ENCODE peak calls at places on chromosomes 6 and 20, in six cellular contexts. One of them, this sample, is unnamed.

GRCh38 chr20:34637245-34638185 is 39.4 kb downstream of the PIGU start:
- DNase-seq in right atrium auricular region: peak; percentile 70
- DNase-seq in AG04450: peak; percentile 52
- DNase-seq in fibroblast of pulmonary artery: peak; percentile 91
- DNase-seq in mesothelial cell of epicardium: no peak
- DNase-seq in heart left ventricle: no peak
- DNase-seq in this sample: no peak

GRCh38 chr6:11333292-11333849 is 100.9 kb upstream of the NEDD9 start:
- DNase-seq in right atrium auricular region: no peak
- DNase-seq in heart left ventricle: no peak
- DNase-seq in mesothelial cell of epicardium: no peak
- DNase-seq in AG04450: no peak
- DNase-seq in fibroblast of pulmonary artery: no peak
- DNase-seq in this sample: no peak

GRCh38 chr6:83600531-83600930 is 88.2 kb downstream of the PRSS35 start:
- DNase-seq in mesothelial cell of epicardium: no peak
- DNase-seq in AG04450: no peak
- DNase-seq in heart left ventricle: no peak
- DNase-seq in right atrium auricular region: no peak
- DNase-seq in fibroblast of pulmonary artery: no peak
- DNase-seq in this sample: no peak

GRCh38 chr6:163731215-163732013 is 316.9 kb downstream of the QKI start:
- DNase-seq in AG04450: no peak
- DNase-seq in heart left ventricle: no peak
- DNase-seq in right atrium auricular region: no peak
- DNase-seq in fibroblast of pulmonary artery: no peak
- DNase-seq in mesothelial cell of epicardium: no peak
- DNase-seq in this sample: no peak

GRCh38 chr6:108630050-108630714 is 69.5 kb downstream of the FOXO3 start:
- DNase-seq in heart left ventricle: no peak
- DNase-seq in mesothelial cell of epicardium: no peak
- DNase-seq in AG04450: no peak
- DNase-seq in right atrium auricular region: no peak
- DNase-seq in fibroblast of pulmonary artery: no peak
- DNase-seq in this sample: no peak

GRCh38 chr6:96742702-96743101 is 94.6 kb downstream of the GPR63 start:
- DNase-seq in mesothelial cell of epicardium: no peak
- DNase-seq in fibroblast of pulmonary artery: no peak
- DNase-seq in heart left ventricle: no peak
- DNase-seq in AG04450: no peak
- DNase-seq in right atrium auricular region: no peak
- DNase-seq in this sample: no peak

GRCh38 chr6:86474081-86474480 is 463.2 kb upstream of the HTR1E start:
- DNase-seq in fibroblast of pulmonary artery: no peak
- DNase-seq in right atrium auricular region: no peak
- DNase-seq in mesothelial cell of epicardium: no peak
- DNase-seq in AG04450: no peak
- DNase-seq in heart left ventricle: no peak
- DNase-seq in this sample: no peak

GRCh38 chr6:7195330-7196018 is 87.7 kb downstream of the RREB1 start:
- DNase-seq in mesothelial cell of epicardium: no peak
- DNase-seq in heart left ventricle: no peak
- DNase-seq in fibroblast of pulmonary artery: no peak
- DNase-seq in AG04450: no peak
- DNase-seq in right atrium auricular region: no peak
- DNase-seq in this sample: no peak

GRCh38 chr20:6265204-6265904 is 142.5 kb upstream of the FERMT1 start:
- DNase-seq in heart left ventricle: no peak
- DNase-seq in mesothelial cell of epicardium: no peak
- DNase-seq in AG04450: peak; percentile 38
- DNase-seq in right atrium auricular region: no peak
- DNase-seq in fibroblast of pulmonary artery: peak; percentile 86
- DNase-seq in this sample: no peak

GRCh38 chr20:41183831-41184230 is 46.5 kb downstream of the PLCG1 start:
- DNase-seq in right atrium auricular region: peak; percentile 34
- DNase-seq in fibroblast of pulmonary artery: no peak
- DNase-seq in mesothelial cell of epicardium: no peak
- DNase-seq in heart left ventricle: no peak
- DNase-seq in AG04450: no peak
- DNase-seq in this sample: no peak

GRCh38 chr20:33419140-33419974 is 18.0 kb upstream of the CDK5RAP1 start:
- DNase-seq in heart left ventricle: peak; percentile 82
- DNase-seq in fibroblast of pulmonary artery: peak; percentile 74
- DNase-seq in right atrium auricular region: peak; percentile 87
- DNase-seq in mesothelial cell of epicardium: no peak
- DNase-seq in AG04450: no peak
- DNase-seq in this sample: no peak

GRCh38 chr20:62872184-62872862 is 10.7 kb upstream of the TCFL5 start:
- DNase-seq in right atrium auricular region: no peak
- DNase-seq in fibroblast of pulmonary artery: no peak
- DNase-seq in AG04450: no peak
- DNase-seq in mesothelial cell of epicardium: no peak
- DNase-seq in heart left ventricle: no peak
- DNase-seq in this sample: no peak

GRCh38 chr6:169101981-169102380 is 151.7 kb downstream of the THBS2 start:
- DNase-seq in right atrium auricular region: no peak
- DNase-seq in heart left ventricle: no peak
- DNase-seq in mesothelial cell of epicardium: no peak
- DNase-seq in AG04450: no peak
- DNase-seq in fibroblast of pulmonary artery: no peak
- DNase-seq in this sample: no peak

GRCh38 chr20:60138263-60139127 is 180.3 kb downstream of the CDH26 start:
- DNase-seq in mesothelial cell of epicardium: no peak
- DNase-seq in heart left ventricle: peak; percentile 74
- DNase-seq in AG04450: no peak
- DNase-seq in right atrium auricular region: no peak
- DNase-seq in fibroblast of pulmonary artery: peak; percentile 13
- DNase-seq in this sample: no peak

GRCh38 chr6:126937426-126937825 is 181.0 kb upstream of the RSPO3 start:
- DNase-seq in fibroblast of pulmonary artery: peak; percentile 9
- DNase-seq in heart left ventricle: no peak
- DNase-seq in right atrium auricular region: no peak
- DNase-seq in AG04450: no peak
- DNase-seq in mesothelial cell of epicardium: no peak
- DNase-seq in this sample: no peak

GRCh38 chr20:47969426-47969825 is 184.1 kb upstream of the SULF2 start:
- DNase-seq in mesothelial cell of epicardium: no peak
- DNase-seq in heart left ventricle: no peak
- DNase-seq in AG04450: no peak
- DNase-seq in right atrium auricular region: no peak
- DNase-seq in fibroblast of pulmonary artery: no peak
- DNase-seq in this sample: no peak

GRCh38 chr6:133995758-133996157 is 42.7 kb downstream of the TBPL1 start:
- DNase-seq in mesothelial cell of epicardium: no peak
- DNase-seq in heart left ventricle: no peak
- DNase-seq in AG04450: no peak
- DNase-seq in right atrium auricular region: no peak
- DNase-seq in fibroblast of pulmonary artery: no peak
- DNase-seq in this sample: no peak

GRCh38 chr20:57104113-57104512 is 162.3 kb downstream of the BMP7 start:
- DNase-seq in mesothelial cell of epicardium: no peak
- DNase-seq in fibroblast of pulmonary artery: no peak
- DNase-seq in right atrium auricular region: no peak
- DNase-seq in AG04450: no peak
- DNase-seq in heart left ventricle: no peak
- DNase-seq in this sample: no peak

GRCh38 chr6:123812621-123813020 is 9.0 kb downstream of the NKAIN2 start:
- DNase-seq in mesothelial cell of epicardium: no peak
- DNase-seq in right atrium auricular region: no peak
- DNase-seq in AG04450: no peak
- DNase-seq in fibroblast of pulmonary artery: no peak
- DNase-seq in heart left ventricle: no peak
- DNase-seq in this sample: no peak

GRCh38 chr6:119035459-119035858 is 43.0 kb downstream of the FAM184A start:
- DNase-seq in heart left ventricle: no peak
- DNase-seq in fibroblast of pulmonary artery: no peak
- DNase-seq in right atrium auricular region: no peak
- DNase-seq in AG04450: no peak
- DNase-seq in mesothelial cell of epicardium: no peak
- DNase-seq in this sample: no peak

GRCh38 chr6:73579851-73580246 is 59.0 kb upstream of the EEF1A1 start:
- DNase-seq in right atrium auricular region: no peak
- DNase-seq in fibroblast of pulmonary artery: peak; percentile 93
- DNase-seq in AG04450: peak; percentile 76
- DNase-seq in mesothelial cell of epicardium: no peak
- DNase-seq in heart left ventricle: no peak
- DNase-seq in this sample: no peak

GRCh38 chr6:85436939-85437495 is 12.9 kb upstream of the NT5E start:
- DNase-seq in right atrium auricular region: no peak
- DNase-seq in mesothelial cell of epicardium: no peak
- DNase-seq in heart left ventricle: no peak
- DNase-seq in fibroblast of pulmonary artery: no peak
- DNase-seq in AG04450: no peak
- DNase-seq in this sample: no peak

GRCh38 chr6:79170915-79171314 is 63.6 kb downstream of the HMGN3 start:
- DNase-seq in fibroblast of pulmonary artery: peak; percentile 79
- DNase-seq in right atrium auricular region: no peak
- DNase-seq in heart left ventricle: no peak
- DNase-seq in mesothelial cell of epicardium: no peak
- DNase-seq in AG04450: no peak
- DNase-seq in this sample: no peak

GRCh38 chr6:156379946-156380707 is 397.1 kb upstream of the ARID1B start:
- DNase-seq in fibroblast of pulmonary artery: peak; percentile 16
- DNase-seq in AG04450: peak; percentile 13
- DNase-seq in mesothelial cell of epicardium: no peak
- DNase-seq in heart left ventricle: no peak
- DNase-seq in right atrium auricular region: no peak
- DNase-seq in this sample: no peak
- TF ChIP-seq CTCF in fibroblast of pulmonary artery: no peak
- TF ChIP-seq CTCF in AG04450: peak; percentile 20
- TF ChIP-seq CTCF in mesothelial cell of epicardium: no peak
- TF ChIP-seq CTCF in heart left ventricle: no peak
- TF ChIP-seq CTCF in right atrium auricular region: no peak
- TF ChIP-seq CTCF in this sample: no peak

GRCh38 chr20:1456300-1456699 is 10.3 kb downstream of the NSFL1C start:
- DNase-seq in fibroblast of pulmonary artery: peak; percentile 67
- DNase-seq in right atrium auricular region: no peak
- DNase-seq in heart left ventricle: no peak
- DNase-seq in mesothelial cell of epicardium: no peak
- DNase-seq in AG04450: no peak
- DNase-seq in this sample: no peak
- TF ChIP-seq CTCF in fibroblast of pulmonary artery: no peak
- TF ChIP-seq CTCF in right atrium auricular region: no peak
- TF ChIP-seq CTCF in heart left ventricle: no peak
- TF ChIP-seq CTCF in mesothelial cell of epicardium: no peak
- TF ChIP-seq CTCF in AG04450: no peak
- TF ChIP-seq CTCF in this sample: no peak

GRCh38 chr6:5112065-5112799 is 27.1 kb downstream of the PPP1R3G start:
- DNase-seq in fibroblast of pulmonary artery: peak; percentile 62
- DNase-seq in heart left ventricle: no peak
- DNase-seq in AG04450: no peak
- DNase-seq in mesothelial cell of epicardium: no peak
- DNase-seq in right atrium auricular region: no peak
- DNase-seq in this sample: no peak

GRCh38 chr6:5113096-5113495 is 28.0 kb downstream of the PPP1R3G start:
- DNase-seq in mesothelial cell of epicardium: no peak
- DNase-seq in right atrium auricular region: no peak
- DNase-seq in AG04450: no peak
- DNase-seq in heart left ventricle: no peak
- DNase-seq in fibroblast of pulmonary artery: no peak
- DNase-seq in this sample: no peak

GRCh38 chr6:5116243-5116991 is 31.3 kb downstream of the PPP1R3G start:
- DNase-seq in mesothelial cell of epicardium: no peak
- DNase-seq in heart left ventricle: no peak
- DNase-seq in right atrium auricular region: no peak
- DNase-seq in AG04450: no peak
- DNase-seq in fibroblast of pulmonary artery: no peak
- DNase-seq in this sample: no peak

GRCh38 chr6:5111626-5112025 is 26.5 kb downstream of the PPP1R3G start:
- DNase-seq in right atrium auricular region: no peak
- DNase-seq in fibroblast of pulmonary artery: no peak
- DNase-seq in AG04450: no peak
- DNase-seq in heart left ventricle: no peak
- DNase-seq in mesothelial cell of epicardium: no peak
- DNase-seq in this sample: no peak

GRCh38 chr6:5115168-5115567 is 30.0 kb downstream of the PPP1R3G start:
- DNase-seq in right atrium auricular region: no peak
- DNase-seq in heart left ventricle: no peak
- DNase-seq in fibroblast of pulmonary artery: peak; percentile 18
- DNase-seq in AG04450: no peak
- DNase-seq in mesothelial cell of epicardium: no peak
- DNase-seq in this sample: no peak
- TF ChIP-seq CTCF in right atrium auricular region: peak; percentile 23
- TF ChIP-seq CTCF in heart left ventricle: peak; percentile 42
- TF ChIP-seq CTCF in fibroblast of pulmonary artery: peak; percentile 13
- TF ChIP-seq CTCF in AG04450: peak; percentile 43
- TF ChIP-seq CTCF in mesothelial cell of epicardium: no peak
- TF ChIP-seq CTCF in this sample: no peak

DNA sequence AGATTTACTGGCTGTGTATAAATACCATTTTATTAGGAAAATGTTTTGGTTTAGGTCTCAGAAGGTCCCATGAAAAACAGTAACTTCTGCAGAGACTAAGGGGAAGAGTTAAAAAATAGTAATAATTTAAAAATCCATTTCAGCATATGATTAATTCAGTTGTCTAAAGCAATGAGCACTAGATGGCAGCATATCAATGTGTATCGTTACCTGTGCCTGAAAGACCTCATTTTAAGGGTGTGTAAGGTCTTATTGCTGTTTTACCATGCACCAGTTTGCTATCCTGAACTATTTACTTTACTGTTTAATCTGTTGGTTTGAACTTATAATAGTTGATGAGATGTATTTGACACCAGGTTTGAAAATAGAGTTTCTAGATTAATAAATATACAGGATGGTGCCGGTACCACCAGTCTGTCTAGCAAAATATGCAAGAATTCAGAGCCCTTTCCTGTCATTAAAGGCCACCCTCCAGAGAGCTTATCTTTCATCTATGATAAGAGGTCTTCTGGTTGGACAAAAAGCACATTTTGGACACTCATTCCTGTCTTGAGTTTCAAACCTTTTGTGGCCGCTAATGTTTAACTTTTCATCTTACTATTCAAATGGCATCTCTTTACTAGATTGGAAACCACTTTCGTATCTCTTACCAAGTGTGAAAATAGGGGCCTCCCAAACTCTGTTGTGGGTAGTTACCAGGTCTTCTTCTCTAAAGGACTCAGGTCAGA is 8.9 kb upstream of the AHI1 start:
- DNase-seq in heart left ventricle: no peak
- DNase-seq in fibroblast of pulmonary artery: peak; percentile 82
- DNase-seq in AG04450: no peak
- DNase-seq in right atrium auricular region: no peak
- DNase-seq in mesothelial cell of epicardium: no peak
- DNase-seq in this sample: no peak
- TF ChIP-seq CTCF in heart left ventricle: peak; percentile 68
- TF ChIP-seq CTCF in fibroblast of pulmonary artery: peak; percentile 58
- TF ChIP-seq CTCF in AG04450: peak; percentile 58
- TF ChIP-seq CTCF in right atrium auricular region: peak; percentile 42
- TF ChIP-seq CTCF in mesothelial cell of epicardium: no peak
- TF ChIP-seq CTCF in this sample: peak; percentile 35

GRCh38 chr6:110357696-110358535 is at the start of gene METTL24:
- DNase-seq in right atrium auricular region: no peak
- DNase-seq in AG04450: no peak
- DNase-seq in heart left ventricle: no peak
- DNase-seq in mesothelial cell of epicardium: no peak
- DNase-seq in fibroblast of pulmonary artery: no peak
- DNase-seq in this sample: peak; percentile 28
- TF ChIP-seq CTCF in right atrium auricular region: no peak
- TF ChIP-seq CTCF in AG04450: no peak
- TF ChIP-seq CTCF in heart left ventricle: no peak
- TF ChIP-seq CTCF in mesothelial cell of epicardium: no peak
- TF ChIP-seq CTCF in fibroblast of pulmonary artery: no peak
- TF ChIP-seq CTCF in this sample: no peak

This sample was measured in activated B cell treated with CpG ODN at 0.5 μM for 24 hours.